ENCODE peak calls at places on chromosomes 12 and 14, in four cellular contexts. S is transverse colon, N is pancreas, Q is heart left ventricle. E is an unnamed sample.
A peak's percentile ranks its signal among the peaks of the same experiment; 100 is the strongest.

GRCh38 chr14:44463386-44464004 is 43.6 kb downstream of the FSCB start:
- DNase-seq in S (no peak), N (no peak), Q (no peak), E (no peak)

GRCh38 chr12:124270671-124271070 is 24.2 kb upstream of the RFLNA start:
- DNase-seq in N (no peak), S (no peak), Q (no peak), E (no peak)

GRCh38 chr14:61512508-61512907 is 182.8 kb upstream of the HIF1A start:
- DNase-seq in N (no peak), S (no peak), Q (no peak), E (no peak)

GRCh38 chr14:69666698-69667211 is 55.4 kb downstream of the SUSD6 start:
- DNase-seq in S (no peak), Q (no peak), N (no peak), E (no peak)

GRCh38 chr14:48140804-48141203 is 465.4 kb upstream of the MDGA2 start:
- DNase-seq in Q (no peak), S (no peak), N (no peak), E (no peak)

GRCh38 chr14:64235652-64236640 is 58.2 kb downstream of the ESR2 start:
- DNase-seq in Q (no peak), N (no peak), S (peak; percentile 63), E (no peak)

GRCh38 chr14:95011449-95012020 is 145.8 kb downstream of the DICER1 start:
- DNase-seq in N (no peak), Q (no peak), S (no peak), E (no peak)

GRCh38 chr12:44372259-44372658 is 503.9 kb downstream of the NELL2 start:
- DNase-seq in S (no peak), N (no peak), Q (no peak), E (no peak)

GRCh38 chr12:50633950-50634349 is 129.2 kb downstream of the DIP2B start:
- DNase-seq in Q (no peak), N (no peak), S (no peak), E (no peak)

GRCh38 chr12:66409195-66409871 is 107.0 kb downstream of the HELB start:
- DNase-seq in Q (no peak), N (no peak), S (no peak), E (no peak)

GRCh38 chr14:89965839-89966238 is 10.1 kb downstream of the TDP1 start:
- DNase-seq in S (no peak), N (no peak), Q (no peak), E (no peak)

GRCh38 chr12:6867407-6868210 is at the start of gene TPI1:
- DNase-seq in Q (peak; percentile 91), N (peak; percentile 94), S (peak; percentile 90), E (peak; percentile 80)

GRCh38 chr12:6871052-6871957 is 1.8 kb downstream of the SPSB2 start:
- DNase-seq in S (peak; percentile 83), Q (no peak), N (peak; percentile 67), E (peak; percentile 87)

GRCh38 chr12:6868211-6869048 is 1.1 kb downstream of the TPI1 start:
- DNase-seq in Q (no peak), N (peak; percentile 37), S (no peak), E (no peak)

GRCh38 chr12:6866920-6867406 is 368 bp upstream of the TPI1 start:
- DNase-seq in S (no peak), Q (no peak), N (no peak), E (no peak)

DNA sequence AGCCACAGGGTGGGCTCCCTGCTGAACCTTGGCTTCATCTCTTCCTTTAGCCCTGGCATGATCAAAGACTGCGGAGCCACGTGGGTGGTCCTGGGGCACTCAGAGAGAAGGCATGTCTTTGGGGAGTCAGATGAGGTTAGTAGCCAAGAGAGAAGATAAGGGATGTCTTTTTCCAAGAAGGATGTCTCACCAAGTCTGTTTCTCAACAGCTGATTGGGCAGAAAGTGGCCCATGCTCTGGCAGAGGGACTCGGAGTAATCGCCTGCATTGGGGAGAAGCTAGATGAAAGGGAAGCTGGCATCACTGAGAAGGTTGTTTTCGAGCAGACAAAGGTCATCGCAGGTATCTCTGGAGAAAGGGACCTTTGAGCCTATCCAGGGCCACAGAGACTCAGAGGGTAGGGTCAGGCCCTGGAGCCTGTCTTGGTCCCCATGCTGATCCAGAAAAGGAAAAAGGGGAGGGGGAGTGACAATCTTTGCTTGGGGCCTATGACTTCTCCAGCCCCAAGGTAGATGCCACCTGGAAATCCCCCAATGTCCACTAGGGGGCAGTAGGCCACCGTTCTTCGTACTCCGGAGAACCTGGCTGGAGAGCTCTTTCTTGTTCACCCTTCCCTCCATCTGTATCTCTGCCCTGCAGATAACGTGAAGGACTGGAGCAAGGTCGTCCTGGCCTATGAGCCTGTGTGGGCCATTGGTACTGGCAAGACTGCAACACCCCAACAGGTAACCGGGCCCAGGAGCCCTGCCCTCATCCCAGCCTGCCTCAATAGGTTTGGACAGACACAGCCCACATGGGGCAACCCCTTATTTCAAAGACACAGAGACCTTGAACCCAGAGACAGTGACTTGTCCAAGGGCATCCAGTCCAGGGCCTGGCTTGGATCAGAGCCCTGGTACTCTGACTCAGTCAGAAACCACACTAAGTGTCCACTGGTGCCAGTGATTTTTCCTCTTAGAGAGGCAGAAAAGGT is 2.0 kb downstream of the TPI1 start:
- DNase-seq in Q (peak; percentile 78), S (peak; percentile 90), N (peak; percentile 87), E (peak; percentile 92)
- H3K4me3 ChIP-seq in Q (peak overlapping the region; percentile 100), S (peak overlapping the region; percentile 93), N (no peak overlapping the region), E (no peak overlapping the region)

GRCh38 chr12:109740694-109741245 is 27.1 kb downstream of the FAM222A start:
- DNase-seq in N (peak; percentile 30), S (no peak), Q (no peak), E (peak; percentile 29)

GRCh38 chr12:109741286-109741969 is 27.8 kb downstream of the FAM222A start:
- DNase-seq in S (no peak), N (peak; percentile 50), Q (no peak), E (peak; percentile 15)

GRCh38 chr12:109738878-109739665 is 25.4 kb downstream of the FAM222A start:
- DNase-seq in S (no peak), Q (no peak), N (peak; percentile 40), E (peak; percentile 7)

GRCh38 chr12:109738209-109738608 is 24.6 kb downstream of the FAM222A start:
- DNase-seq in N (peak; percentile 20), Q (no peak), S (no peak), E (peak; percentile 27)

DNA sequence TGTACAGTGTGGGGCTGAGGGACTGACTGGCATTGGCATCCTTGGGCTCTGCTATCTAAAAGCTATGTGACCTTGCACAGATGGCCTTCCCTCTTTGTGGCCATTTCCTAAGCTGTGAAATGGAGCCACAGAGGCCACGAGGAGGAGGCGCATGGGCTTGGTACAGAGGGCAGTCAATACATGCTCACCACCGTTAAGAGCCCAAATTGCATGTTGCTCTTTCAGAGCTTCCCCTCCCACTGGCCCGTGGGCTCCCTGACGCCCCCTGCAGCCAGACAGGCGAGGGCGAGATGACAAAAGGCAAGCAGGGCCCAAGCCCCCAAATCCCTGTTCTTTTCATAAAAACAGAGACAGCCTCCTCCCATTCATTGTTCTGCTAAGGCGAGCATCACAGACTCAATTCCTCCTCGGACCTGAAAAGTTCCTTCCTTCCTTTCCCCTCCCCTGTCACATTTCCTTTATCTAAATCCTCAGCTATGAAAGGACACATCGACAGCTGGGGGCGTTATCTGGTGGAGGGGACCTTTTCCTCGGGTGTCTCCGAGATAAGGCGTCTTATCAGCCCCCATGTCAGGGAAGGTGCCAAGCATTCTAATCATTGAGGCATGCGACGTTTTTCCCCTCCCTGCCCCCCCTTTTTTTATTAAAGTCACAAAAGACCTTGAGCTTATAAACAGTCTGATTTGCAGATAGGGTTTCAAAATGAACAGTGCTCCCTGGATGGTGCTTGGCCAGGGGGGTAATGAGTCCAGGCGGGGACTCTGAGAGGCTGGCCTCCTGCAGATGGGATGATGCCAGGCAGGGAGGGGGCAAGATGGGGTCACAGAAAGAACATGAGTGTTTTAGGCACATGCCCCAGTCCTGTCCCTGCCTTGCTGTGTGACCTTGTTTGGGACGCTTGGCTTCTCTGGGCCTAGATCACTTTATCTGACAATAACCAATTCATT is 26.4 kb downstream of the FAM222A start:
- DNase-seq in N (peak; percentile 23), Q (peak; percentile 10), S (no peak), E (no peak)
- TF ChIP-seq CTCF in N (no peak), Q (no peak), S (no peak), E (no peak)

GRCh38 chr14:99604766-99605298 is 825 bp upstream of the CCDC85C start:
- DNase-seq in S (peak; percentile 33), Q (no peak), N (peak; percentile 83), E (peak; percentile 39)
- H3K4me1 ChIP-seq in S (peaks cover 41% of the 10 kb centered on the region), Q (peaks cover 17% of the 10 kb centered on the region), N (peaks cover 21% of the 10 kb centered on the region), E (peaks cover 34% of the 10 kb centered on the region)

GRCh38 chr12:98418357-98419075 is 96.9 kb upstream of the TMPO start:
- DNase-seq in N (peak; percentile 60), Q (peak; percentile 82), S (peak; percentile 89), E (peak; percentile 90)
- H3K4me3 ChIP-seq in N (no peak overlapping the region), Q (no peak overlapping the region), S (no peak overlapping the region), E (no peak overlapping the region)

GRCh38 chr12:120631097-120631496 is 9.3 kb upstream of the CABP1 start:
- DNase-seq in S (no peak), N (no peak), Q (no peak), E (no peak)

GRCh38 chr12:120625557-120626419 is 14.6 kb upstream of the CABP1 start:
- DNase-seq in S (no peak), Q (no peak), N (no peak), E (no peak)

GRCh38 chr12:120630139-120630895 is 10.1 kb upstream of the CABP1 start:
- DNase-seq in N (no peak), S (no peak), Q (no peak), E (no peak)

DNA sequence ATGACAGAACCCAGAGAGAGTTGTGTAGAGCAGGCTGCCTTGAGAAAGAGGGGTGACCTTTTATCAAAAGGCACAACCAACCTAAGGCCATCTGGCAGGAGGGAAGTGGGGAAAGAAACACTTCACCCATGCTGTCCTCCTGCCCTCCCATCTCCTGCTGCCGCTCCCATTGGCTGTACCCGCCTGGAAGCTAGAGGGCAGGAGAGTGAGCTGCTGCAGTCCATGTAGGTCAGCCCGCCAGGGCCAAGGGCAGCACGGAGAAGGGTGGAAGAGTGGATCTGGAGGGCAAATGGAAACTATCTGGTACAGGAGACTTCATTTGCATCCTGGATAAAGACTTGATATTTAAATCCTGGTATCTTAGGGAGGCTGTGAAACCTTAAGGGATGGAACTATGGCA is 11.5 kb upstream of the CABP1 start:
- DNase-seq in S (peak; percentile 28), N (no peak), Q (no peak), E (peak; percentile 31)
- TF ChIP-seq CTCF in S (peak; percentile 16), N (no peak), Q (peak; percentile 42), E (no peak)

DNA sequence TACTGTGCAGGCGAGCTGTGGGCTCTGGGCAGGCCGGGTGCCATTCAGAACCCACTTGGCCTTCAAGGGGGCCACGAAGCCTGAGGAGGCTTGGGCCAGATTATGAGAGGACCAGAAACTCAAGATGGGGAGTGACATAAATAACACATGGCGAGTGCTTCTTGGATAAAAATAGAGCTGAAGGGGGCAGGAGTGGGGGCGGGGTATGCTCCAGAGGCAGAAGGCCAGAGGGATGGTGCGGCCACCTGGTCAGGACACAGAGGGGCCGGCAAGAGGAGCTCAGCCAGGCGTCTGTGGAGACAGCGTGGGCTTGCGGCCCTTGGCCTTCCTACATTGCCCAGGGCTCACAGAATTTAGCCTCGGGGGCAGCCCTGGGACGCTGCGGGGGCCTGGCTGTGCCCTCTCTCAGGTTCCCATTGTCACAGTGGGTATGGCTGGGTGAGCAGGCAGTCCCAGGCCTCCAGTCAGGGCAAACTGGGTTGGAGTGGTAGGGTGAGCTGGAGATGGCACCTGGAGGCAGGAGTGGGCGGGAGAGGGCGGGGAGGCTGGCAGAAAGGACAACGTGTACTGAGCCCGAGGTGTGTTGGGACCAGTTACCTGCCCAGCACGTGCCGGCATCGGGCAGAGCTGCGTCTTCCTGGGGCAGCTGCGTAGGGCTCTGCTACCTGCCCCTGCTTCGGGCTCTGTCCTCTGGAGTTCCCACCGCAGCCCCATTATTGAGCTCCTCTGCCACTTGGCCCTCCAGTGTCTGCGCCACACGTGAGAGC is 7.4 kb upstream of the SLC25A29 start:
- DNase-seq in S (no peak), N (peak; percentile 56), Q (no peak), E (no peak)
- H3K4me1 ChIP-seq in S (peaks cover 11% of the 10 kb centered on the region), N (peaks cover 8% of the 10 kb centered on the region), Q (no peaks in the 10 kb centered on the region), E (peaks cover 13% of the 10 kb centered on the region)